ENCODE peak calls at places on chromosomes 1 and 21, in eight cellular contexts. One of them, this sample, is unnamed.
A peak's percentile ranks its signal among the peaks of the same experiment; 100 is the strongest.

GRCh38 chr1:169610110-169610509 is 19.8 kb downstream of the SELP start:
- DNase-seq in lower lobe of right lung: no peak
- DNase-seq in K562: no peak
- DNase-seq in NCI-H187: no peak
- DNase-seq in LoVo: no peak
- DNase-seq in naive thymus-derived CD4-positive, alpha-beta T cell: no peak
- DNase-seq in COR-L47: no peak
- DNase-seq in HuH-7: no peak
- DNase-seq in this sample: no peak

GRCh38 chr1:44947774-44948311 is 38.6 kb downstream of the EIF2B3 start:
- DNase-seq in lower lobe of right lung: no peak
- DNase-seq in K562: no peak
- DNase-seq in NCI-H187: no peak
- DNase-seq in LoVo: no peak
- DNase-seq in naive thymus-derived CD4-positive, alpha-beta T cell: no peak
- DNase-seq in COR-L47: no peak
- DNase-seq in HuH-7: no peak
- DNase-seq in this sample: no peak

GRCh38 chr1:168553680-168554553 is 10.1 kb upstream of the XCL2 start:
- DNase-seq in lower lobe of right lung: no peak
- DNase-seq in K562: no peak
- DNase-seq in NCI-H187: no peak
- DNase-seq in LoVo: no peak
- DNase-seq in naive thymus-derived CD4-positive, alpha-beta T cell: no peak
- DNase-seq in COR-L47: no peak
- DNase-seq in HuH-7: no peak
- DNase-seq in this sample: no peak

GRCh38 chr1:219773775-219774174 is 154.6 kb downstream of the SLC30A10 start:
- DNase-seq in lower lobe of right lung: no peak
- DNase-seq in K562: no peak
- DNase-seq in NCI-H187: no peak
- DNase-seq in LoVo: no peak
- DNase-seq in naive thymus-derived CD4-positive, alpha-beta T cell: no peak
- DNase-seq in COR-L47: no peak
- DNase-seq in HuH-7: no peak
- DNase-seq in this sample: no peak

GRCh38 chr1:223106856-223107255 is 36.2 kb downstream of the TLR5 start:
- DNase-seq in lower lobe of right lung: no peak
- DNase-seq in K562: no peak
- DNase-seq in NCI-H187: peak; percentile 19
- DNase-seq in LoVo: no peak
- DNase-seq in naive thymus-derived CD4-positive, alpha-beta T cell: no peak
- DNase-seq in COR-L47: no peak
- DNase-seq in HuH-7: no peak
- DNase-seq in this sample: no peak

GRCh38 chr1:58928514-58928913 is 144.7 kb upstream of the JUN start:
- DNase-seq in lower lobe of right lung: no peak
- DNase-seq in K562: no peak
- DNase-seq in NCI-H187: no peak
- DNase-seq in LoVo: peak; percentile 72
- DNase-seq in naive thymus-derived CD4-positive, alpha-beta T cell: no peak
- DNase-seq in COR-L47: no peak
- DNase-seq in HuH-7: no peak
- DNase-seq in this sample: no peak

GRCh38 chr1:38095337-38096030 is 48.9 kb upstream of the POU3F1 start:
- DNase-seq in lower lobe of right lung: no peak
- DNase-seq in K562: no peak
- DNase-seq in NCI-H187: no peak
- DNase-seq in LoVo: no peak
- DNase-seq in naive thymus-derived CD4-positive, alpha-beta T cell: no peak
- DNase-seq in COR-L47: no peak
- DNase-seq in HuH-7: no peak
- DNase-seq in this sample: no peak

GRCh38 chr1:192967211-192967877 is 91.8 kb downstream of the UCHL5 start:
- DNase-seq in lower lobe of right lung: no peak
- DNase-seq in K562: no peak
- DNase-seq in NCI-H187: no peak
- DNase-seq in LoVo: no peak
- DNase-seq in naive thymus-derived CD4-positive, alpha-beta T cell: no peak
- DNase-seq in COR-L47: no peak
- DNase-seq in HuH-7: no peak
- DNase-seq in this sample: no peak

GRCh38 chr1:218785928-218786327 is 387.8 kb upstream of the LYPLAL1 start:
- DNase-seq in lower lobe of right lung: no peak
- DNase-seq in K562: no peak
- DNase-seq in NCI-H187: no peak
- DNase-seq in LoVo: no peak
- DNase-seq in naive thymus-derived CD4-positive, alpha-beta T cell: no peak
- DNase-seq in COR-L47: no peak
- DNase-seq in HuH-7: no peak
- DNase-seq in this sample: no peak

GRCh38 chr21:45622416-45623097 is 21.0 kb upstream of the PCBP3 start:
- DNase-seq in lower lobe of right lung: no peak
- DNase-seq in K562: no peak
- DNase-seq in NCI-H187: no peak
- DNase-seq in LoVo: no peak
- DNase-seq in naive thymus-derived CD4-positive, alpha-beta T cell: no peak
- DNase-seq in COR-L47: no peak
- DNase-seq in HuH-7: no peak
- DNase-seq in this sample: no peak

GRCh38 chr1:155006601-155007101 is 4.0 kb downstream of the ZBTB7B start:
- DNase-seq in lower lobe of right lung: no peak
- DNase-seq in K562: no peak
- DNase-seq in NCI-H187: no peak
- DNase-seq in LoVo: no peak
- DNase-seq in naive thymus-derived CD4-positive, alpha-beta T cell: no peak
- DNase-seq in COR-L47: peak; percentile 30
- DNase-seq in HuH-7: peak; percentile 55
- DNase-seq in this sample: no peak

GRCh38 chr1:154557939-154558609 is 388 bp downstream of the UBE2Q1 start:
- DNase-seq in lower lobe of right lung: peak; percentile 82
- DNase-seq in K562: peak; percentile 85
- DNase-seq in NCI-H187: no peak
- DNase-seq in LoVo: no peak
- DNase-seq in naive thymus-derived CD4-positive, alpha-beta T cell: no peak
- DNase-seq in COR-L47: no peak
- DNase-seq in HuH-7: no peak
- DNase-seq in this sample: no peak

GRCh38 chr21:43810505-43811261 is 21.3 kb downstream of the RRP1 start:
- DNase-seq in lower lobe of right lung: peak; percentile 94
- DNase-seq in K562: peak; percentile 92
- DNase-seq in NCI-H187: peak; percentile 26
- DNase-seq in LoVo: peak; percentile 64
- DNase-seq in naive thymus-derived CD4-positive, alpha-beta T cell: peak; percentile 70
- DNase-seq in COR-L47: peak; percentile 64
- DNase-seq in HuH-7: peak; percentile 99
- DNase-seq in this sample: peak; percentile 53

GRCh38 chr1:209387271-209387968 is 196.1 kb upstream of the CAMK1G start:
- DNase-seq in lower lobe of right lung: no peak
- DNase-seq in K562: no peak
- DNase-seq in NCI-H187: no peak
- DNase-seq in LoVo: peak; percentile 24
- DNase-seq in naive thymus-derived CD4-positive, alpha-beta T cell: no peak
- DNase-seq in COR-L47: no peak
- DNase-seq in HuH-7: no peak
- DNase-seq in this sample: no peak

GRCh38 chr1:53554592-53555305 is 95.5 kb downstream of the DMRTB1 start:
- DNase-seq in lower lobe of right lung: peak; percentile 18
- DNase-seq in K562: no peak
- DNase-seq in NCI-H187: no peak
- DNase-seq in LoVo: no peak
- DNase-seq in naive thymus-derived CD4-positive, alpha-beta T cell: no peak
- DNase-seq in COR-L47: no peak
- DNase-seq in HuH-7: no peak
- DNase-seq in this sample: no peak

GRCh38 chr1:180358649-180359048 is 128.6 kb downstream of the LHX4 start:
- DNase-seq in lower lobe of right lung: no peak
- DNase-seq in K562: no peak
- DNase-seq in NCI-H187: no peak
- DNase-seq in LoVo: no peak
- DNase-seq in naive thymus-derived CD4-positive, alpha-beta T cell: no peak
- DNase-seq in COR-L47: peak; percentile 40
- DNase-seq in HuH-7: no peak
- DNase-seq in this sample: no peak

GRCh38 chr1:203650012-203650836 is 23.6 kb downstream of the ATP2B4 start:
- DNase-seq in lower lobe of right lung: peak; percentile 78
- DNase-seq in K562: peak; percentile 89
- DNase-seq in NCI-H187: peak; percentile 38
- DNase-seq in LoVo: peak; percentile 43
- DNase-seq in naive thymus-derived CD4-positive, alpha-beta T cell: peak; percentile 24
- DNase-seq in COR-L47: peak; percentile 17
- DNase-seq in HuH-7: peak; percentile 58
- DNase-seq in this sample: peak; percentile 55

GRCh38 chr1:167821969-167822685 is 91.8 kb downstream of the ADCY10 start:
- DNase-seq in lower lobe of right lung: no peak
- DNase-seq in K562: no peak
- DNase-seq in NCI-H187: no peak
- DNase-seq in LoVo: no peak
- DNase-seq in naive thymus-derived CD4-positive, alpha-beta T cell: no peak
- DNase-seq in COR-L47: no peak
- DNase-seq in HuH-7: no peak
- DNase-seq in this sample: no peak

GRCh38 chr1:176719478-176719877 is 256.5 kb downstream of the PAPPA2 start:
- DNase-seq in lower lobe of right lung: no peak
- DNase-seq in K562: no peak
- DNase-seq in NCI-H187: no peak
- DNase-seq in LoVo: no peak
- DNase-seq in naive thymus-derived CD4-positive, alpha-beta T cell: no peak
- DNase-seq in COR-L47: no peak
- DNase-seq in HuH-7: no peak
- DNase-seq in this sample: no peak

GRCh38 chr1:40868051-40868723 is 6.0 kb upstream of the CITED4 start:
- DNase-seq in lower lobe of right lung: no peak
- DNase-seq in K562: no peak
- DNase-seq in NCI-H187: no peak
- DNase-seq in LoVo: peak; percentile 6
- DNase-seq in naive thymus-derived CD4-positive, alpha-beta T cell: no peak
- DNase-seq in COR-L47: no peak
- DNase-seq in HuH-7: no peak
- DNase-seq in this sample: peak; percentile 27

GRCh38 chr1:234260578-234260977 is 112.7 kb upstream of the COA6 start:
- DNase-seq in lower lobe of right lung: no peak
- DNase-seq in K562: no peak
- DNase-seq in NCI-H187: no peak
- DNase-seq in LoVo: peak; percentile 2
- DNase-seq in naive thymus-derived CD4-positive, alpha-beta T cell: no peak
- DNase-seq in COR-L47: no peak
- DNase-seq in HuH-7: no peak
- DNase-seq in this sample: peak; percentile 2

GRCh38 chr1:53378061-53378460 is 50.2 kb upstream of the LRP8 start:
- DNase-seq in lower lobe of right lung: peak; percentile 24
- DNase-seq in K562: no peak
- DNase-seq in NCI-H187: no peak
- DNase-seq in LoVo: no peak
- DNase-seq in naive thymus-derived CD4-positive, alpha-beta T cell: no peak
- DNase-seq in COR-L47: no peak
- DNase-seq in HuH-7: no peak
- DNase-seq in this sample: no peak

GRCh38 chr21:21715286-21715969 is 717.2 kb downstream of the NCAM2 start:
- DNase-seq in lower lobe of right lung: no peak
- DNase-seq in K562: no peak
- DNase-seq in NCI-H187: no peak
- DNase-seq in LoVo: no peak
- DNase-seq in naive thymus-derived CD4-positive, alpha-beta T cell: no peak
- DNase-seq in COR-L47: no peak
- DNase-seq in HuH-7: no peak
- DNase-seq in this sample: no peak

GRCh38 chr1:194512361-194512760 is 1325.9 kb upstream of the B3GALT2 start:
- DNase-seq in lower lobe of right lung: no peak
- DNase-seq in K562: no peak
- DNase-seq in NCI-H187: no peak
- DNase-seq in LoVo: no peak
- DNase-seq in naive thymus-derived CD4-positive, alpha-beta T cell: no peak
- DNase-seq in COR-L47: no peak
- DNase-seq in HuH-7: no peak
- DNase-seq in this sample: no peak

GRCh38 chr1:42046772-42047552 is 106.2 kb upstream of the GUCA2B start:
- DNase-seq in lower lobe of right lung: no peak
- DNase-seq in K562: no peak
- DNase-seq in NCI-H187: no peak
- DNase-seq in LoVo: no peak
- DNase-seq in naive thymus-derived CD4-positive, alpha-beta T cell: no peak
- DNase-seq in COR-L47: no peak
- DNase-seq in HuH-7: no peak
- DNase-seq in this sample: peak; percentile 81

GRCh38 chr21:35314896-35315582 is 265.9 kb upstream of the RUNX1 start:
- DNase-seq in lower lobe of right lung: no peak
- DNase-seq in K562: no peak
- DNase-seq in NCI-H187: no peak
- DNase-seq in LoVo: no peak
- DNase-seq in naive thymus-derived CD4-positive, alpha-beta T cell: no peak
- DNase-seq in COR-L47: no peak
- DNase-seq in HuH-7: no peak
- DNase-seq in this sample: no peak

GRCh38 chr1:27601771-27602509 is 2.0 kb downstream of the AHDC1 start:
- DNase-seq in lower lobe of right lung: peak; percentile 57
- DNase-seq in K562: no peak
- DNase-seq in NCI-H187: no peak
- DNase-seq in LoVo: no peak
- DNase-seq in naive thymus-derived CD4-positive, alpha-beta T cell: no peak
- DNase-seq in COR-L47: no peak
- DNase-seq in HuH-7: no peak
- DNase-seq in this sample: no peak

GRCh38 chr1:39933956-39934941 is 20.7 kb upstream of the MFSD2A start:
- DNase-seq in lower lobe of right lung: peak; percentile 92
- DNase-seq in K562: no peak
- DNase-seq in NCI-H187: no peak
- DNase-seq in LoVo: peak; percentile 63
- DNase-seq in naive thymus-derived CD4-positive, alpha-beta T cell: no peak
- DNase-seq in COR-L47: no peak
- DNase-seq in HuH-7: peak; percentile 81
- DNase-seq in this sample: no peak

GRCh38 chr1:41380979-41381690 is 19.9 kb downstream of the FOXO6 start:
- DNase-seq in lower lobe of right lung: no peak
- DNase-seq in K562: peak; percentile 56
- DNase-seq in NCI-H187: peak; percentile 70
- DNase-seq in LoVo: no peak
- DNase-seq in naive thymus-derived CD4-positive, alpha-beta T cell: no peak
- DNase-seq in COR-L47: peak; percentile 95
- DNase-seq in HuH-7: peak; percentile 37
- DNase-seq in this sample: peak; percentile 98

GRCh38 chr21:37792046-37792445 is 124.2 kb downstream of the KCNJ6 start:
- DNase-seq in lower lobe of right lung: no peak
- DNase-seq in K562: no peak
- DNase-seq in NCI-H187: no peak
- DNase-seq in LoVo: no peak
- DNase-seq in naive thymus-derived CD4-positive, alpha-beta T cell: no peak
- DNase-seq in COR-L47: no peak
- DNase-seq in HuH-7: no peak
- DNase-seq in this sample: no peak

GRCh38 chr1:195591917-195592672 is 1016.1 kb downstream of the KCNT2 start:
- DNase-seq in lower lobe of right lung: no peak
- DNase-seq in K562: no peak
- DNase-seq in NCI-H187: no peak
- DNase-seq in LoVo: peak; percentile 45
- DNase-seq in naive thymus-derived CD4-positive, alpha-beta T cell: no peak
- DNase-seq in COR-L47: no peak
- DNase-seq in HuH-7: no peak
- DNase-seq in this sample: no peak

GRCh38 chr1:37478890-37479254 is 4.5 kb downstream of the ZC3H12A start:
- DNase-seq in lower lobe of right lung: no peak
- DNase-seq in K562: no peak
- DNase-seq in NCI-H187: no peak
- DNase-seq in LoVo: no peak
- DNase-seq in naive thymus-derived CD4-positive, alpha-beta T cell: peak; percentile 47
- DNase-seq in COR-L47: no peak
- DNase-seq in HuH-7: no peak
- DNase-seq in this sample: no peak

This sample was measured in NCI-H510A.